ENCODE peak calls at places on chromosome 16, in nine cellular contexts. One of them, this sample, is unnamed.

GRCh38 chr16:68636064-68636551 is 9.0 kb upstream of the CDH3 start:
- DNase-seq in thoracic aorta: no peak
- DNase-seq in epithelial cell of prostate: peak
- DNase-seq in endothelial cell of umbilical vein: no peak
- DNase-seq in aorta: no peak
- DNase-seq in mammary epithelial cell: peak
- DNase-seq in CD8-positive, alpha-beta memory T cell: no peak
- DNase-seq in neural progenitor cell: no peak
- DNase-seq in CD4-positive, alpha-beta T cell: no peak
- DNase-seq in this sample: peak

GRCh38 chr16:31089199-31089598 is 456 bp upstream of the PRSS53 start:
- DNase-seq in thoracic aorta: no peak
- DNase-seq in epithelial cell of prostate: no peak
- DNase-seq in endothelial cell of umbilical vein: no peak
- DNase-seq in aorta: no peak
- DNase-seq in mammary epithelial cell: no peak
- DNase-seq in CD8-positive, alpha-beta memory T cell: no peak
- DNase-seq in neural progenitor cell: no peak
- DNase-seq in CD4-positive, alpha-beta T cell: no peak
- DNase-seq in this sample: no peak

GRCh38 chr16:15482068-15482747 is 47.8 kb downstream of the BMERB1 start:
- DNase-seq in thoracic aorta: no peak
- DNase-seq in epithelial cell of prostate: peak
- DNase-seq in endothelial cell of umbilical vein: peak
- DNase-seq in aorta: no peak
- DNase-seq in mammary epithelial cell: peak
- DNase-seq in CD8-positive, alpha-beta memory T cell: no peak
- DNase-seq in neural progenitor cell: no peak
- DNase-seq in CD4-positive, alpha-beta T cell: no peak
- DNase-seq in this sample: peak

GRCh38 chr16:57610611-57611010 is 17.8 kb upstream of the ADGRG1 start:
- DNase-seq in thoracic aorta: no peak
- DNase-seq in epithelial cell of prostate: no peak
- DNase-seq in endothelial cell of umbilical vein: no peak
- DNase-seq in aorta: peak
- DNase-seq in mammary epithelial cell: no peak
- DNase-seq in CD8-positive, alpha-beta memory T cell: no peak
- DNase-seq in neural progenitor cell: no peak
- DNase-seq in CD4-positive, alpha-beta T cell: no peak
- DNase-seq in this sample: no peak

GRCh38 chr16:3015865-3016521 is 2.0 kb downstream of the CLDN6 start:
- DNase-seq in thoracic aorta: no peak
- DNase-seq in epithelial cell of prostate: no peak
- DNase-seq in endothelial cell of umbilical vein: no peak
- DNase-seq in aorta: no peak
- DNase-seq in mammary epithelial cell: no peak
- DNase-seq in CD8-positive, alpha-beta memory T cell: no peak
- DNase-seq in neural progenitor cell: no peak
- DNase-seq in CD4-positive, alpha-beta T cell: no peak
- DNase-seq in this sample: no peak

GRCh38 chr16:88014201-88014781 is 63.1 kb downstream of the BANP start:
- DNase-seq in thoracic aorta: no peak
- DNase-seq in epithelial cell of prostate: no peak
- DNase-seq in endothelial cell of umbilical vein: no peak
- DNase-seq in aorta: no peak
- DNase-seq in mammary epithelial cell: no peak
- DNase-seq in CD8-positive, alpha-beta memory T cell: no peak
- DNase-seq in neural progenitor cell: no peak
- DNase-seq in CD4-positive, alpha-beta T cell: no peak
- DNase-seq in this sample: no peak

GRCh38 chr16:58261263-58261662 is 33.6 kb downstream of the PRSS54 start:
- DNase-seq in thoracic aorta: no peak
- DNase-seq in epithelial cell of prostate: no peak
- DNase-seq in endothelial cell of umbilical vein: no peak
- DNase-seq in aorta: no peak
- DNase-seq in mammary epithelial cell: no peak
- DNase-seq in CD8-positive, alpha-beta memory T cell: no peak
- DNase-seq in neural progenitor cell: no peak
- DNase-seq in CD4-positive, alpha-beta T cell: no peak
- DNase-seq in this sample: no peak

GRCh38 chr16:75486014-75486404 is 9.2 kb downstream of the CHST6 start:
- DNase-seq in thoracic aorta: no peak
- DNase-seq in epithelial cell of prostate: peak
- DNase-seq in endothelial cell of umbilical vein: no peak
- DNase-seq in aorta: no peak
- DNase-seq in mammary epithelial cell: peak
- DNase-seq in CD8-positive, alpha-beta memory T cell: no peak
- DNase-seq in neural progenitor cell: no peak
- DNase-seq in CD4-positive, alpha-beta T cell: no peak
- DNase-seq in this sample: peak

GRCh38 chr16:84266451-84266850 is 26.6 kb upstream of the KCNG4 start:
- DNase-seq in thoracic aorta: no peak
- DNase-seq in epithelial cell of prostate: no peak
- DNase-seq in endothelial cell of umbilical vein: peak
- DNase-seq in aorta: no peak
- DNase-seq in mammary epithelial cell: peak
- DNase-seq in CD8-positive, alpha-beta memory T cell: peak
- DNase-seq in neural progenitor cell: peak
- DNase-seq in CD4-positive, alpha-beta T cell: no peak
- DNase-seq in this sample: peak

GRCh38 chr16:28473714-28474265 is 1.7 kb upstream of the NPIPB7 start:
- DNase-seq in thoracic aorta: no peak
- DNase-seq in epithelial cell of prostate: no peak
- DNase-seq in endothelial cell of umbilical vein: no peak
- DNase-seq in aorta: peak
- DNase-seq in mammary epithelial cell: no peak
- DNase-seq in CD8-positive, alpha-beta memory T cell: no peak
- DNase-seq in neural progenitor cell: no peak
- DNase-seq in CD4-positive, alpha-beta T cell: no peak
- DNase-seq in this sample: no peak

GRCh38 chr16:11005611-11005975 is 61.2 kb downstream of the CLEC16A start:
- DNase-seq in thoracic aorta: no peak
- DNase-seq in epithelial cell of prostate: no peak
- DNase-seq in endothelial cell of umbilical vein: no peak
- DNase-seq in aorta: no peak
- DNase-seq in mammary epithelial cell: peak
- DNase-seq in CD8-positive, alpha-beta memory T cell: no peak
- DNase-seq in neural progenitor cell: no peak
- DNase-seq in CD4-positive, alpha-beta T cell: no peak
- DNase-seq in this sample: peak

GRCh38 chr16:73179671-73180370 is 131.9 kb upstream of the ZFHX3 start:
- DNase-seq in thoracic aorta: no peak
- DNase-seq in epithelial cell of prostate: no peak
- DNase-seq in endothelial cell of umbilical vein: no peak
- DNase-seq in aorta: no peak
- DNase-seq in mammary epithelial cell: no peak
- DNase-seq in CD8-positive, alpha-beta memory T cell: no peak
- DNase-seq in neural progenitor cell: no peak
- DNase-seq in CD4-positive, alpha-beta T cell: no peak
- DNase-seq in this sample: no peak

GRCh38 chr16:49773534-49774486 is 82.1 kb downstream of the ZNF423 start:
- DNase-seq in thoracic aorta: no peak
- DNase-seq in epithelial cell of prostate: no peak
- DNase-seq in endothelial cell of umbilical vein: peak
- DNase-seq in aorta: no peak
- DNase-seq in mammary epithelial cell: no peak
- DNase-seq in CD8-positive, alpha-beta memory T cell: no peak
- DNase-seq in neural progenitor cell: no peak
- DNase-seq in CD4-positive, alpha-beta T cell: no peak
- DNase-seq in this sample: no peak

GRCh38 chr16:27228621-27229501 is 25.5 kb downstream of the KDM8 start:
- DNase-seq in thoracic aorta: no peak
- DNase-seq in epithelial cell of prostate: no peak
- DNase-seq in endothelial cell of umbilical vein: no peak
- DNase-seq in aorta: peak
- DNase-seq in mammary epithelial cell: no peak
- DNase-seq in CD8-positive, alpha-beta memory T cell: no peak
- DNase-seq in neural progenitor cell: no peak
- DNase-seq in CD4-positive, alpha-beta T cell: no peak
- DNase-seq in this sample: no peak

GRCh38 chr16:86387461-86388440 is 122.6 kb upstream of the FOXF1 start:
- DNase-seq in thoracic aorta: no peak
- DNase-seq in epithelial cell of prostate: no peak
- DNase-seq in endothelial cell of umbilical vein: peak
- DNase-seq in aorta: no peak
- DNase-seq in mammary epithelial cell: peak
- DNase-seq in CD8-positive, alpha-beta memory T cell: no peak
- DNase-seq in neural progenitor cell: no peak
- DNase-seq in CD4-positive, alpha-beta T cell: no peak
- DNase-seq in this sample: peak

GRCh38 chr16:77459534-77460412 is 24.9 kb upstream of the ADAMTS18 start:
- DNase-seq in thoracic aorta: no peak
- DNase-seq in epithelial cell of prostate: no peak
- DNase-seq in endothelial cell of umbilical vein: no peak
- DNase-seq in aorta: no peak
- DNase-seq in mammary epithelial cell: no peak
- DNase-seq in CD8-positive, alpha-beta memory T cell: no peak
- DNase-seq in neural progenitor cell: no peak
- DNase-seq in CD4-positive, alpha-beta T cell: no peak
- DNase-seq in this sample: no peak

GRCh38 chr16:55439101-55439690 is 39.8 kb upstream of the MMP2 start:
- DNase-seq in thoracic aorta: no peak
- DNase-seq in epithelial cell of prostate: peak
- DNase-seq in endothelial cell of umbilical vein: no peak
- DNase-seq in aorta: no peak
- DNase-seq in mammary epithelial cell: peak
- DNase-seq in CD8-positive, alpha-beta memory T cell: no peak
- DNase-seq in neural progenitor cell: no peak
- DNase-seq in CD4-positive, alpha-beta T cell: no peak
- DNase-seq in this sample: no peak

GRCh38 chr16:55443434-55443833 is 35.6 kb upstream of the MMP2 start:
- DNase-seq in thoracic aorta: no peak
- DNase-seq in epithelial cell of prostate: peak
- DNase-seq in endothelial cell of umbilical vein: no peak
- DNase-seq in aorta: no peak
- DNase-seq in mammary epithelial cell: no peak
- DNase-seq in CD8-positive, alpha-beta memory T cell: no peak
- DNase-seq in neural progenitor cell: no peak
- DNase-seq in CD4-positive, alpha-beta T cell: no peak
- DNase-seq in this sample: no peak

GRCh38 chr16:55447231-55447630 is 31.8 kb upstream of the MMP2 start:
- DNase-seq in thoracic aorta: no peak
- DNase-seq in epithelial cell of prostate: no peak
- DNase-seq in endothelial cell of umbilical vein: no peak
- DNase-seq in aorta: no peak
- DNase-seq in mammary epithelial cell: no peak
- DNase-seq in CD8-positive, alpha-beta memory T cell: no peak
- DNase-seq in neural progenitor cell: no peak
- DNase-seq in CD4-positive, alpha-beta T cell: no peak
- DNase-seq in this sample: no peak

GRCh38 chr16:55444754-55445485 is 34.1 kb upstream of the MMP2 start:
- DNase-seq in thoracic aorta: no peak
- DNase-seq in epithelial cell of prostate: no peak
- DNase-seq in endothelial cell of umbilical vein: peak
- DNase-seq in aorta: no peak
- DNase-seq in mammary epithelial cell: no peak
- DNase-seq in CD8-positive, alpha-beta memory T cell: no peak
- DNase-seq in neural progenitor cell: no peak
- DNase-seq in CD4-positive, alpha-beta T cell: no peak
- DNase-seq in this sample: no peak

DNA sequence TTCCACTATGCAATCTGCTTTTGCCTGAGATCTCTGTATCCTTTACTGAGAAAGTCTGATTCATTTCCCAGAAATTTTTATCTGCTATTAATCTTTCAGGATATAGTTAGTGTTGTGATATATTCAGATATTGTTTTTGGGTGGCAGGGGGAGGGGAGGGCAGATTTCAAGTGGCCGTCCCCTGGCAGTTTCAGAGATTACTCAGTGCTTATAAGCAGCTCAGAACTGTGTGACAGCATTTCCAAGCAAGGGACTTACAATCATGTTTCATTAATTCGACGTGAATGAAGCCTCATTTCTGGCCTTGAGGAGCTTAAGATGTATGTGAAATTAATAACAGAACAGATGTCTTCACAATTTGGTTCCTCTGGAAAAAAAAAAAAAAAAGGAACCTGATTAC is 35.1 kb upstream of the MMP2 start:
- DNase-seq in thoracic aorta: no peak
- DNase-seq in epithelial cell of prostate: no peak
- DNase-seq in endothelial cell of umbilical vein: peak
- DNase-seq in aorta: no peak
- DNase-seq in mammary epithelial cell: no peak
- DNase-seq in CD8-positive, alpha-beta memory T cell: no peak
- DNase-seq in neural progenitor cell: no peak
- DNase-seq in CD4-positive, alpha-beta T cell: no peak
- DNase-seq in this sample: no peak
- H3K27ac ChIP-seq in thoracic aorta: no peak
- H3K27ac ChIP-seq in epithelial cell of prostate: no peak
- H3K27ac ChIP-seq in endothelial cell of umbilical vein: no peak
- H3K27ac ChIP-seq in aorta: no peak
- H3K27ac ChIP-seq in mammary epithelial cell: no peak
- H3K27ac ChIP-seq in CD8-positive, alpha-beta memory T cell: no peak
- H3K27ac ChIP-seq in neural progenitor cell: no peak
- H3K27ac ChIP-seq in CD4-positive, alpha-beta T cell: no peak
- H3K27ac ChIP-seq in this sample: no peak

GRCh38 chr16:440627-441026 is 15.2 kb downstream of the RAB11FIP3 start:
- DNase-seq in thoracic aorta: no peak
- DNase-seq in epithelial cell of prostate: no peak
- DNase-seq in endothelial cell of umbilical vein: peak
- DNase-seq in aorta: no peak
- DNase-seq in mammary epithelial cell: no peak
- DNase-seq in CD8-positive, alpha-beta memory T cell: no peak
- DNase-seq in neural progenitor cell: no peak
- DNase-seq in CD4-positive, alpha-beta T cell: no peak
- DNase-seq in this sample: no peak
- H3K27ac ChIP-seq in thoracic aorta: no peak
- H3K27ac ChIP-seq in epithelial cell of prostate: no peak
- H3K27ac ChIP-seq in endothelial cell of umbilical vein: no peak
- H3K27ac ChIP-seq in aorta: no peak
- H3K27ac ChIP-seq in mammary epithelial cell: no peak
- H3K27ac ChIP-seq in CD8-positive, alpha-beta memory T cell: no peak
- H3K27ac ChIP-seq in neural progenitor cell: no peak
- H3K27ac ChIP-seq in CD4-positive, alpha-beta T cell: no peak
- H3K27ac ChIP-seq in this sample: peak

GRCh38 chr16:23132921-23133532 is 16.2 kb downstream of the USP31 start:
- DNase-seq in thoracic aorta: no peak
- DNase-seq in epithelial cell of prostate: no peak
- DNase-seq in endothelial cell of umbilical vein: peak
- DNase-seq in aorta: peak
- DNase-seq in mammary epithelial cell: peak
- DNase-seq in CD8-positive, alpha-beta memory T cell: no peak
- DNase-seq in neural progenitor cell: no peak
- DNase-seq in CD4-positive, alpha-beta T cell: no peak
- DNase-seq in this sample: no peak
- H3K27ac ChIP-seq in thoracic aorta: peak
- H3K27ac ChIP-seq in epithelial cell of prostate: no peak
- H3K27ac ChIP-seq in endothelial cell of umbilical vein: peak
- H3K27ac ChIP-seq in aorta: peak
- H3K27ac ChIP-seq in mammary epithelial cell: no peak
- H3K27ac ChIP-seq in CD8-positive, alpha-beta memory T cell: no peak
- H3K27ac ChIP-seq in neural progenitor cell: no peak
- H3K27ac ChIP-seq in CD4-positive, alpha-beta T cell: no peak
- H3K27ac ChIP-seq in this sample: no peak

DNA sequence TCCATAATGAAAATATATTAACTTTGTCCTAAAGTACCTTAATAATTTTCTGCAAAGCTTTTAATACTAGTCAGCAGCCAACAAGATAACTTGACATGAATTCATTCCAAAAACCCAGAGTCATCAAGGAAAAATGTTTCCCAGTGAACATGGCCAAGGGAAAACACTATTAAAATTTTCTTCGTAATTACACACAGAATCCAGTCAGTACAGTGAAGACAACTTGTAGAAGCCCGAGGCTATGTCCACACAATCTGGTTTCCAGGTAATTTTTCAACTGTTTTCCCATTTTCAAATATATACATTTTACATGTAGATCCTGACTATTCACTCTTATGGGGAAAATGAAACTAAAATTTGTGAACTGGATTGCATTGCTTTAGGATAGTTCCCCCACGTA is 600.9 kb downstream of the CDH8 start:
- DNase-seq in thoracic aorta: no peak
- DNase-seq in epithelial cell of prostate: no peak
- DNase-seq in endothelial cell of umbilical vein: no peak
- DNase-seq in aorta: no peak
- DNase-seq in mammary epithelial cell: no peak
- DNase-seq in CD8-positive, alpha-beta memory T cell: no peak
- DNase-seq in neural progenitor cell: no peak
- DNase-seq in CD4-positive, alpha-beta T cell: no peak
- DNase-seq in this sample: no peak
- H3K27ac ChIP-seq in thoracic aorta: no peak
- H3K27ac ChIP-seq in epithelial cell of prostate: no peak
- H3K27ac ChIP-seq in endothelial cell of umbilical vein: no peak
- H3K27ac ChIP-seq in aorta: no peak
- H3K27ac ChIP-seq in mammary epithelial cell: no peak
- H3K27ac ChIP-seq in CD8-positive, alpha-beta memory T cell: no peak
- H3K27ac ChIP-seq in neural progenitor cell: no peak
- H3K27ac ChIP-seq in CD4-positive, alpha-beta T cell: no peak
- H3K27ac ChIP-seq in this sample: no peak

This sample was measured in RWPE1.